ENCODE peak calls at places on chromosomes 4 and X, in nine cellular contexts. U is suprapubic skin; I is activated CD4-positive, alpha-beta T cell treated with anti-CD3 and anti-CD28 coated beads, Interleukin-2, amount 50 U/mL, for 1 hour; W is activated T-cell treated with anti-CD3 and anti-CD28 coated beads, Interleukin-2, amount 50 U/mL, for 72 hours; Y is cardiac muscle cell; N is NCI-H748 treated with DMSO at 0.1 percent for 48 hours; B is NCI-H460; R is kidney glomerular epithelial cell; H is stimulated activated CD4-positive, alpha-beta T cell treated with anti-CD3 and anti-CD28 coated beads, Interleukin-2, amount 100 ng/mL, for 24 hours. J is an unnamed sample.

GRCh38 chrX:856901-857300 is 226.3 kb downstream of the SHOX start:
- DNase-seq in U (no peak), I (no peak), W (no peak), Y (no peak), N (no peak), B (peak; percentile 9), R (no peak), H (no peak), J (no peak)

GRCh38 chrX:127459784-127460183 is 592.4 kb downstream of the ACTRT1 start:
- DNase-seq in U (no peak), I (no peak), W (no peak), Y (no peak), N (no peak), B (peak; percentile 14), R (no peak), H (no peak), J (no peak)

GRCh38 chr4:89836031-89836777 is 757 bp downstream of the SNCA start:
- DNase-seq in U (no peak), I (no peak), W (no peak), Y (peak; percentile 9), N (no peak), B (no peak), R (no peak), H (no peak), J (no peak)

GRCh38 chr4:85491527-85491926 is 16.6 kb downstream of the ARHGAP24 start:
- DNase-seq in U (no peak), I (no peak), W (no peak), Y (no peak), N (no peak), B (no peak), R (no peak), H (no peak), J (peak; percentile 37)

GRCh38 chr4:74087481-74087880 is 11.5 kb downstream of the CXCL2 start:
- DNase-seq in U (no peak), I (no peak), W (no peak), Y (no peak), N (no peak), B (no peak), R (peak; percentile 3), H (no peak), J (no peak)

GRCh38 chr4:38753021-38753806 is 29.6 kb downstream of the TLR10 start:
- DNase-seq in U (peak; percentile 86), I (no peak), W (no peak), Y (peak; percentile 100), N (no peak), B (no peak), R (peak; percentile 97), H (no peak), J (no peak)

GRCh38 chrX:150844016-150844415 is 54.5 kb downstream of the CD99L2 start:
- DNase-seq in U (no peak), I (no peak), W (no peak), Y (no peak), N (no peak), B (peak; percentile 32), R (no peak), H (no peak), J (no peak)

GRCh38 chr4:152831416-152831815 is 51.7 kb downstream of the ARFIP1 start:
- DNase-seq in U (no peak), I (no peak), W (no peak), Y (no peak), N (no peak), B (no peak), R (no peak), H (no peak), J (no peak)

GRCh38 chrX:15334561-15334960 is 762 bp downstream of the PIGA start:
- DNase-seq in U (no peak), I (no peak), W (peak; percentile 3), Y (peak; percentile 26), N (no peak), B (no peak), R (no peak), H (no peak), J (no peak)

GRCh38 chrX:39542316-39542715 is 555.4 kb downstream of the BCOR start:
- DNase-seq in U (no peak), I (no peak), W (no peak), Y (no peak), N (no peak), B (no peak), R (no peak), H (no peak), J (no peak)

GRCh38 chr4:55910140-55910539 is 38.6 kb upstream of the CEP135 start:
- DNase-seq in U (no peak), I (no peak), W (no peak), Y (peak; percentile 46), N (no peak), B (no peak), R (no peak), H (no peak), J (no peak)

GRCh38 chr4:145179201-145179860 is 1.1 kb downstream of the OTUD4 start:
- DNase-seq in U (peak; percentile 75), I (peak; percentile 67), W (peak; percentile 85), Y (peak; percentile 63), N (no peak), B (peak; percentile 23), R (peak; percentile 26), H (peak; percentile 79), J (peak; percentile 84)

J was measured in stimulated activated naive B cell treated with anti-CD40 and anti-IgM and Interleukin-4, amounts not matched to agents 10 μg/mL and 1 μg/mL and 100 μg/mL, for 72 hours.